ENCODE peak calls at places on chromosomes 6 and 20, in four cellular contexts. Z, R, M and A are unnamed samples.

GRCh38 chr6:143337201-143337949 is 113.1 kb downstream of the ADAT2 start:
- DNase-seq in Z (peak; percentile 8), M (peak; percentile 93), R (peak; percentile 56), A (no peak)

GRCh38 chr6:36683656-36684446 is 5.3 kb downstream of the CDKN1A start:
- DNase-seq in M (no peak), R (no peak), Z (no peak), A (no peak)

GRCh38 chr6:168377481-168377850 is 57.9 kb upstream of the DACT2 start:
- DNase-seq in Z (no peak), M (no peak), R (no peak), A (no peak)

GRCh38 chr6:2959909-2960719 is 11.3 kb downstream of the SERPINB6 start:
- DNase-seq in Z (peak; percentile 90), M (peak; percentile 75), R (no peak), A (peak; percentile 32)

GRCh38 chr20:41110012-41110411 is 27.3 kb upstream of the PLCG1 start:
- DNase-seq in Z (no peak), M (no peak), R (no peak), A (no peak)

GRCh38 chr20:38645318-38645717 is 43.7 kb downstream of the ARHGAP40 start:
- DNase-seq in Z (no peak), R (no peak), M (no peak), A (no peak)

GRCh38 chr20:1567392-1568165 is 10.1 kb upstream of the SIRPD start:
- DNase-seq in M (peak; percentile 12), Z (peak; percentile 27), R (no peak), A (no peak)

GRCh38 chr6:52609968-52610367 is 33.1 kb upstream of the TRAM2 start:
- DNase-seq in Z (no peak), M (no peak), R (no peak), A (no peak)

GRCh38 chr20:1336699-1337387 is 7.9 kb upstream of the SDCBP2 start:
- DNase-seq in R (no peak), Z (no peak), M (peak; percentile 43), A (no peak)

GRCh38 chr6:109118955-109119354 is 23.6 kb downstream of the CEP57L1 start:
- DNase-seq in M (no peak), R (no peak), Z (no peak), A (no peak)

GRCh38 chr6:313917-314316 is 21.6 kb downstream of the DUSP22 start:
- DNase-seq in Z (peak; percentile 36), R (no peak), M (no peak), A (no peak)

GRCh38 chr6:158645064-158646022 is 800 bp upstream of the DYNLT1 start:
- DNase-seq in Z (no peak), R (peak; percentile 24), M (no peak), A (no peak)

GRCh38 chr6:129598244-129599187 is 111.5 kb downstream of the ARHGAP18 start:
- DNase-seq in R (no peak), M (peak; percentile 80), Z (peak; percentile 84), A (peak; percentile 49)

GRCh38 chr6:3075522-3076113 is 7.3 kb downstream of the RIPK1 start:
- DNase-seq in R (no peak), M (peak; percentile 84), Z (no peak), A (no peak)

GRCh38 chr6:51093899-51094665 is 275.4 kb downstream of the TFAP2B start:
- DNase-seq in Z (no peak), M (no peak), R (no peak), A (no peak)

GRCh38 chr20:60341062-60341461 is 382.8 kb downstream of the CDH26 start:
- DNase-seq in M (no peak), Z (no peak), R (no peak), A (no peak)

GRCh38 chr6:18464176-18464575 is 77.0 kb downstream of the RNF144B start:
- DNase-seq in R (no peak), M (no peak), Z (no peak), A (no peak)

GRCh38 chr20:20568604-20569205 is 143.7 kb downstream of the RALGAPA2 start:
- DNase-seq in M (peak; percentile 70), R (peak; percentile 29), Z (peak; percentile 58), A (no peak)

GRCh38 chr6:5173862-5174643 is 86.7 kb downstream of the LYRM4 start:
- DNase-seq in R (peak; percentile 34), M (peak; percentile 33), Z (peak; percentile 19), A (no peak)

GRCh38 chr6:85285934-85286333 is 163.9 kb upstream of the NT5E start:
- DNase-seq in M (no peak), Z (no peak), R (no peak), A (no peak)

GRCh38 chr20:18731940-18732339 is 81.6 kb upstream of the SCP2D1 start:
- DNase-seq in M (no peak), Z (no peak), R (no peak), A (no peak)

GRCh38 chr6:69089539-69089938 is 454.5 kb downstream of the ADGRB3 start:
- DNase-seq in M (no peak), R (no peak), Z (no peak), A (no peak)

GRCh38 chr6:143135326-143135725 is 74.6 kb downstream of the AIG1 start:
- DNase-seq in R (no peak), Z (no peak), M (no peak), A (no peak)

GRCh38 chr20:49186535-49187329 is 1.4 kb downstream of the STAU1 start:
- DNase-seq in M (peak; percentile 35), Z (peak; percentile 62), R (peak; percentile 61), A (no peak)

GRCh38 chr6:11357285-11357684 is 124.8 kb upstream of the NEDD9 start:
- DNase-seq in M (no peak), Z (no peak), R (no peak), A (no peak)

GRCh38 chr6:34341481-34341971 is 50.9 kb downstream of the NUDT3 start:
- DNase-seq in R (no peak), M (no peak), Z (peak; percentile 75), A (no peak)

GRCh38 chr6:72946766-72947165 is 278.5 kb downstream of the KHDC1L start:
- DNase-seq in Z (peak; percentile 83), R (no peak), M (no peak), A (peak; percentile 18)

GRCh38 chr6:23633986-23634385 is 492.0 kb upstream of the NRSN1 start:
- DNase-seq in R (no peak), M (no peak), Z (no peak), A (no peak)

GRCh38 chr20:44357555-44358130 is 2.1 kb downstream of the HNF4A start:
- DNase-seq in M (no peak), R (no peak), Z (no peak), A (no peak)

GRCh38 chr6:31771992-31772358 is 5.2 kb downstream of the VWA7 start:
- DNase-seq in M (no peak), R (no peak), Z (peak; percentile 53), A (no peak)

GRCh38 chr6:38153076-38153475 is 333.5 kb downstream of the ZFAND3 start:
- DNase-seq in M (no peak), Z (no peak), R (no peak), A (no peak)

GRCh38 chr6:105646391-105646867 is 243.5 kb upstream of the PREP start:
- DNase-seq in R (peak; percentile 36), Z (peak; percentile 13), M (no peak), A (no peak)

GRCh38 chr6:77463308-77463880 is at the start of gene HTR1B:
- DNase-seq in R (no peak), M (peak; percentile 69), Z (peak; percentile 14), A (no peak)

GRCh38 chr6:104173680-104174079 is 686.0 kb downstream of the HACE1 start:
- DNase-seq in R (no peak), Z (no peak), M (no peak), A (no peak)

GRCh38 chr6:108941867-108942266 is 93.6 kb downstream of the ARMC2 start:
- DNase-seq in M (no peak), R (no peak), Z (no peak), A (no peak)

GRCh38 chr6:109793793-109794192 is 102.7 kb downstream of the FIG4 start:
- DNase-seq in M (no peak), Z (peak; percentile 98), R (no peak), A (peak; percentile 73)

GRCh38 chr6:125094563-125094962 is 59.0 kb upstream of the TPD52L1 start:
- DNase-seq in Z (peak; percentile 82), R (no peak), M (no peak), A (no peak)

GRCh38 chr20:17796096-17796563 is 96.4 kb downstream of the BANF2 start:
- DNase-seq in Z (peak; percentile 68), R (no peak), M (no peak), A (no peak)

GRCh38 chr6:56345539-56346090 is 98.2 kb upstream of the COL21A1 start:
- DNase-seq in Z (no peak), M (no peak), R (no peak), A (no peak)
- H3K27ac ChIP-seq in Z (no peak overlapping the region), M (no peak overlapping the region), R (no peak overlapping the region), A (no peak overlapping the region)

GRCh38 chr6:13741358-13741757 is 29.7 kb upstream of the RANBP9 start:
- DNase-seq in M (no peak), R (no peak), Z (no peak), A (no peak)

GRCh38 chr6:13743736-13744127 is 32.1 kb upstream of the RANBP9 start:
- DNase-seq in M (no peak), R (no peak), Z (no peak), A (no peak)

GRCh38 chr6:13742961-13743735 is 31.5 kb upstream of the RANBP9 start:
- DNase-seq in M (peak; percentile 21), Z (no peak), R (no peak), A (no peak)
- H3K4me3 ChIP-seq in M (peak overlapping the region; percentile 34), Z (no peak overlapping the region), R (no peak overlapping the region), A (no peak overlapping the region)

GRCh38 chr20:33352258-33353012 is 48.9 kb downstream of the CDK5RAP1 start:
- DNase-seq in Z (no peak), R (no peak), M (peak; percentile 42), A (no peak)
- H3K27ac ChIP-seq in Z (no peak overlapping the region), R (no peak overlapping the region), M (peak overlapping the region; percentile 45), A (no peak overlapping the region)

GRCh38 chr6:35496036-35496850 is 636 bp downstream of the TEAD3 start:
- DNase-seq in R (no peak), Z (no peak), M (peak; percentile 67), A (no peak)

GRCh38 chr6:35495258-35496035 is 1.4 kb downstream of the TEAD3 start:
- DNase-seq in R (no peak), Z (peak; percentile 38), M (no peak), A (no peak)

GRCh38 chr6:35493307-35493983 is 3.4 kb downstream of the TEAD3 start:
- DNase-seq in R (no peak), Z (no peak), M (no peak), A (no peak)

GRCh38 chr6:35492664-35493284 is 4.1 kb downstream of the TEAD3 start:
- DNase-seq in Z (no peak), M (no peak), R (no peak), A (no peak)

GRCh38 chr6:35494161-35494563 is 2.7 kb downstream of the TEAD3 start:
- DNase-seq in M (peak; percentile 66), Z (peak; percentile 44), R (no peak), A (no peak)
- H3K4me3 ChIP-seq in M (peak overlapping the region; percentile 35), Z (peak overlapping the region; percentile 3), R (no peak overlapping the region), A (peak overlapping the region; percentile 78)